ENCODE peak calls at places on chromosomes 2 and 18, in nine cellular contexts. A is neural crest cell; X is IMR-90; J is cardiac muscle cell; O is left lung; N is fibroblast of mammary gland; V is CD4-positive, alpha-beta T cell; B is osteocyte; Q is cardiac fibroblast. U is an unnamed sample.

GRCh38 chr2:238286551-238286950 is 1.9 kb downstream of the PER2 start:
- DNase-seq in A (no peak), X (peak), J (peak), O (no peak), N (peak), V (no peak), B (no peak), Q (peak), U (no peak)

GRCh38 chr2:122980672-122981071 is 1044.4 kb upstream of the CNTNAP5 start:
- DNase-seq in A (no peak), X (no peak), J (peak), O (no peak), N (peak), V (no peak), B (no peak), Q (peak), U (no peak)

GRCh38 chr2:39696072-39696471 is 30.4 kb downstream of the TMEM178A start:
- DNase-seq in A (no peak), X (peak), J (peak), O (no peak), N (peak), V (no peak), B (no peak), Q (peak), U (no peak)

GRCh38 chr18:52254367-52254766 is 85.6 kb upstream of the DCC start:
- DNase-seq in A (no peak), X (no peak), J (peak), O (no peak), N (no peak), V (no peak), B (no peak), Q (no peak), U (no peak)

GRCh38 chr18:14945286-14945685 is 197.3 kb downstream of the ANKRD30B start:
- DNase-seq in A (no peak), X (no peak), J (no peak), O (no peak), N (no peak), V (no peak), B (peak), Q (no peak), U (no peak)

GRCh38 chr18:58015045-58015444 is 29.0 kb upstream of the NEDD4L start:
- DNase-seq in A (no peak), X (no peak), J (no peak), O (no peak), N (no peak), V (no peak), B (no peak), Q (no peak), U (no peak)

GRCh38 chr2:1097086-1097485 is 146.4 kb downstream of the SNTG2 start:
- DNase-seq in A (no peak), X (no peak), J (no peak), O (no peak), N (no peak), V (no peak), B (no peak), Q (no peak), U (no peak)

GRCh38 chr18:48997985-48998831 is 47.4 kb upstream of the SMAD7 start:
- DNase-seq in A (no peak), X (peak), J (peak), O (peak), N (peak), V (no peak), B (peak), Q (peak), U (no peak)

GRCh38 chr2:41933035-41933429 is 114.8 kb upstream of the PKDCC start:
- DNase-seq in A (no peak), X (no peak), J (peak), O (no peak), N (no peak), V (no peak), B (no peak), Q (no peak), U (no peak)

GRCh38 chr2:212032536-212033219 is 505.9 kb downstream of the ERBB4 start:
- DNase-seq in A (no peak), X (peak), J (peak), O (no peak), N (peak), V (no peak), B (no peak), Q (peak), U (no peak)

GRCh38 chr2:152063325-152063924 is 35.4 kb downstream of the CACNB4 start:
- DNase-seq in A (no peak), X (no peak), J (no peak), O (no peak), N (no peak), V (no peak), B (no peak), Q (no peak), U (no peak)

GRCh38 chr2:207676827-207677354 is 34.5 kb upstream of the CCNYL1 start:
- DNase-seq in A (no peak), X (peak), J (peak), O (no peak), N (peak), V (no peak), B (no peak), Q (peak), U (no peak)

GRCh38 chr2:20491739-20492531 is 45.1 kb downstream of the RHOB start:
- DNase-seq in A (no peak), X (no peak), J (peak), O (no peak), N (peak), V (no peak), B (no peak), Q (peak), U (no peak)

GRCh38 chr2:173909846-173910245 is 55.3 kb downstream of the SP3 start:
- DNase-seq in A (no peak), X (peak), J (no peak), O (no peak), N (no peak), V (no peak), B (no peak), Q (no peak), U (no peak)

GRCh38 chr2:6896930-6897759 is 19.6 kb downstream of the RSAD2 start:
- DNase-seq in A (no peak), X (peak), J (peak), O (no peak), N (peak), V (no peak), B (no peak), Q (peak), U (no peak)

GRCh38 chr2:241155936-241156335 is 5.7 kb downstream of the PPP1R7 start:
- DNase-seq in A (no peak), X (no peak), J (no peak), O (no peak), N (no peak), V (no peak), B (no peak), Q (no peak), U (no peak)

DNA sequence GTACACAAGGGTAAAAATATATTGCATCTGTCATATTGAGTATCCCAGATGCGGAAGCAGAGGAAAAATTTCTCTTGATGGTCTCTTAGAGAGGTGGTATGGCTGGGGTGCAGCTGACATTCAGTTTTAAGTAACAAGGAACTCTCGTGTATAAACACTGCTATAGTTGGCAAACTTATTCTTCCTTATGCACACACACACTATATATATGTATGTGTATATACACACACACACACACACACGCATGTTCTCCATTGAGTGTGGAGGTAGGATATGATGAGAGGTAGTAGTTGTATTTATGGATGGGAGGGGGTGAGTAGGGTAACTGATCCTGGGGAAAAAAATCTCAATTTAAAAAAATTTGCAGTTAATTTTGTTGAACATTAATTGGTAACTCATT is 10.6 kb downstream of the PHLPP1 start:
- DNase-seq in A (no peak), X (no peak), J (no peak), O (no peak), N (no peak), V (no peak), B (no peak), Q (no peak), U (no peak)
- TF ChIP-seq CTCF in A (no peak), X (no peak), J (no peak), O (no peak), N (no peak), V (no peak), B (no peak), Q (no peak), U (no peak)

GRCh38 chr2:155309483-155309882 is 611.0 kb downstream of the KCNJ3 start:
- DNase-seq in A (no peak), X (no peak), J (no peak), O (no peak), N (no peak), V (no peak), B (no peak), Q (no peak), U (no peak)

GRCh38 chr2:155308367-155309009 is 610.0 kb downstream of the KCNJ3 start:
- DNase-seq in A (no peak), X (no peak), J (no peak), O (no peak), N (no peak), V (no peak), B (no peak), Q (no peak), U (no peak)

GRCh38 chr2:155315768-155316167 is 617.3 kb downstream of the KCNJ3 start:
- DNase-seq in A (no peak), X (no peak), J (no peak), O (no peak), N (no peak), V (no peak), B (no peak), Q (no peak), U (no peak)

GRCh38 chr2:155310589-155310988 is 612.1 kb downstream of the KCNJ3 start:
- DNase-seq in A (no peak), X (no peak), J (peak), O (no peak), N (peak), V (no peak), B (no peak), Q (peak), U (no peak)
- TF ChIP-seq CTCF in A (peak), X (peak), J (peak), O (peak), N (peak), V (no peak), B (peak), Q (peak), U (peak)

GRCh38 chr18:2337552-2338141 is 233.7 kb downstream of the METTL4 start:
- DNase-seq in A (peak), X (peak), J (peak), O (no peak), N (peak), V (peak), B (no peak), Q (peak), U (no peak)
- TF ChIP-seq CTCF in A (peak), X (peak), J (peak), O (peak), N (peak), V (peak), B (peak), Q (peak), U (peak)

GRCh38 chr2:203815541-203815898 is 52.1 kb upstream of the CTLA4 start:
- DNase-seq in A (no peak), X (no peak), J (no peak), O (no peak), N (no peak), V (no peak), B (no peak), Q (no peak), U (no peak)
- TF ChIP-seq CTCF in A (no peak), X (no peak), J (no peak), O (no peak), N (no peak), V (no peak), B (no peak), Q (no peak), U (peak)

GRCh38 chr2:74119324-74119723 is 28.4 kb downstream of the BOLA3 start:
- DNase-seq in A (no peak), X (no peak), J (peak), O (no peak), N (peak), V (no peak), B (no peak), Q (peak), U (no peak)
- TF ChIP-seq CTCF in A (no peak), X (no peak), J (no peak), O (no peak), N (peak), V (no peak), B (no peak), Q (peak), U (peak)

GRCh38 chr2:113164234-113164929 is 9.4 kb upstream of the PSD4 start:
- DNase-seq in A (no peak), X (no peak), J (no peak), O (no peak), N (no peak), V (no peak), B (peak), Q (no peak), U (peak)

GRCh38 chr2:113167962-113168340 is 5.8 kb upstream of the PSD4 start:
- DNase-seq in A (no peak), X (no peak), J (no peak), O (no peak), N (no peak), V (no peak), B (peak), Q (no peak), U (no peak)

GRCh38 chr2:113164930-113165585 is 8.7 kb upstream of the PSD4 start:
- DNase-seq in A (peak), X (no peak), J (no peak), O (no peak), N (no peak), V (no peak), B (no peak), Q (no peak), U (peak)

GRCh38 chr2:113167115-113167932 is 6.4 kb upstream of the PSD4 start:
- DNase-seq in A (no peak), X (no peak), J (no peak), O (no peak), N (no peak), V (no peak), B (peak), Q (no peak), U (peak)

DNA sequence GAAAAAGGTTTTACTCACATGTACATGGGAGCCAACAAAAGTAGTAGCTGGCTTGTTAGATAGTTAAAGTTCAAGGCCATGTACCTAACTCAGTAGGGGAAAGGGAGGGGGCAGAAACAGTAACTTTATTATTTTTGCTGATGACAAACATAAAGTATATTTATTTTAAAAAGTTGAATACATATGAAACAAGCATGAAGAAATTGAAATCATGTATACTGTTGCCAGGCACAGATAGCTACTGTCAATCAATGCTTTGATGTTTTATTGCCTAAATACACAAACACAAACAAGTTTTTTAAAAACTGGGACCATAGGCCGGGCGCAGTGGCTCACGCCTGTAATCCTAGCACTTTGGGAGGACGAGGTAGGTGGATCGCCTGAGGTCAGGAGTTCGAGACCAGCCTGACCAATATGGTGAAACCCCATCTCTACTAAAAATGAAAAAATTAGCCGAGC is 7.6 kb upstream of the PSD4 start:
- DNase-seq in A (no peak), X (no peak), J (no peak), O (no peak), N (no peak), V (no peak), B (no peak), Q (no peak), U (no peak)
- TF ChIP-seq CTCF in A (no peak), X (no peak), J (no peak), O (no peak), N (no peak), V (no peak), B (no peak), Q (no peak), U (no peak)

GRCh38 chr2:217184242-217184641 is 324.4 kb upstream of the TNP1 start:
- DNase-seq in A (no peak), X (peak), J (no peak), O (no peak), N (no peak), V (no peak), B (no peak), Q (no peak), U (no peak)

GRCh38 chr2:217185265-217185995 is 325.6 kb upstream of the TNP1 start:
- DNase-seq in A (no peak), X (peak), J (no peak), O (no peak), N (no peak), V (no peak), B (no peak), Q (no peak), U (no peak)

GRCh38 chr2:217186152-217186551 is 326.3 kb upstream of the TNP1 start:
- DNase-seq in A (no peak), X (no peak), J (no peak), O (peak), N (no peak), V (no peak), B (no peak), Q (no peak), U (no peak)

GRCh38 chr2:217189131-217189530 is 329.3 kb upstream of the TNP1 start:
- DNase-seq in A (no peak), X (no peak), J (no peak), O (no peak), N (no peak), V (no peak), B (no peak), Q (no peak), U (no peak)

DNA sequence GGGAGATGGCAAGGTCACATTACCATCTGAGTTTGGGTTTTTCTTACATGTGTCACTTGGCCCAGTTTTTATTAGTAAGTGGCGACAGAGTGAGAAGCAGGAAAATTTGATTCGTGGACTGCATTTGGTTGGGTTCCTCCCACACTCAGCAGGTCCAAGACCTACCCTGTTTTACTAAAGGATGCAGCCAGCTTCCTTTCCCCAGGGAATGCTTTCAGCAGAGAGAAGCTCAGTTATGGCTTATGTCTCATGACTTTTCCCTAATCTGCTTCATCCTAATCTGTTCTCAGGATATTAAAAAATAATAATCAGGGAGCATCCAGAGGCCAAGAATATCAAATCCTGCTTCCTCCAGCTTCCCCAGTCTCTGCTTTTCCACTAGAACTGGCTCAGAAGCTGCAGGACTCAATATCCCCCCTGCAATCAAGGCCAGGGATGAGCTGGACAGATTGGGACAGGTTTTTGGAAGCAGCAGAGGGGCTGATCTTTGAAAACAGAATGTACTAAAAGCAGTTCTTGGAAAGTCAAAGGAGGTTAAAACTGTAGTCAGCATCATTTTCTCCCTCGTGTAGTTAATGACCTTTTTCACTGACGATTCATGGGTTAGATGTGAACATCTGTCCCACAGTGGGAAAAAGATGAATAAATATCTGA is 326.8 kb upstream of the TNP1 start:
- DNase-seq in A (no peak), X (no peak), J (no peak), O (no peak), N (peak), V (no peak), B (no peak), Q (no peak), U (no peak)
- TF ChIP-seq CTCF in A (no peak), X (no peak), J (no peak), O (no peak), N (no peak), V (no peak), B (no peak), Q (no peak), U (no peak)

U was measured in type B pancreatic cell.